ENCODE peak calls at places on chromosome 20, in nine cellular contexts. B is fibroblast of mammary gland, T is nephron progenitor cell, V is tibial artery, S is fibroblast of the aortic adventitia, P is GM20000, D is colonic mucosa, N is MCF 10A, Q is cardiac muscle cell. X is an unnamed sample.

GRCh38 chr20:5786930-5787826 is 37.0 kb downstream of the SHLD1 start:
- DNase-seq in B (peak), T (no peak), V (peak), S (peak), P (no peak), D (no peak), N (peak), Q (peak), X (no peak)

GRCh38 chr20:64112691-64113443 is 5.5 kb upstream of the NPBWR2 start:
- DNase-seq in B (no peak), T (no peak), V (no peak), S (no peak), P (no peak), D (no peak), N (no peak), Q (no peak), X (no peak)

GRCh38 chr20:444117-444516 is 18.2 kb downstream of the TBC1D20 start:
- DNase-seq in B (no peak), T (no peak), V (no peak), S (no peak), P (no peak), D (no peak), N (no peak), Q (no peak), X (no peak)

GRCh38 chr20:36821964-36822437 is 48.4 kb upstream of the DSN1 start:
- DNase-seq in B (no peak), T (no peak), V (no peak), S (no peak), P (no peak), D (no peak), N (no peak), Q (no peak), X (peak)

GRCh38 chr20:60428651-60429050 is 470.4 kb downstream of the CDH26 start:
- DNase-seq in B (no peak), T (no peak), V (no peak), S (no peak), P (no peak), D (no peak), N (no peak), Q (no peak), X (no peak)

GRCh38 chr20:21323640-21324039 is 20.5 kb downstream of the XRN2 start:
- DNase-seq in B (peak), T (no peak), V (no peak), S (peak), P (no peak), D (no peak), N (peak), Q (peak), X (no peak)

GRCh38 chr20:1420066-1420465 is 27.2 kb upstream of the FKBP1A start:
- DNase-seq in B (no peak), T (no peak), V (no peak), S (no peak), P (no peak), D (no peak), N (no peak), Q (no peak), X (no peak)

GRCh38 chr20:61321481-61321880 is 69.4 kb downstream of the CDH4 start:
- DNase-seq in B (no peak), T (no peak), V (no peak), S (no peak), P (no peak), D (no peak), N (no peak), Q (no peak), X (no peak)

GRCh38 chr20:40681684-40682083 is 7.4 kb downstream of the MAFB start:
- DNase-seq in B (no peak), T (no peak), V (no peak), S (no peak), P (no peak), D (no peak), N (no peak), Q (no peak), X (no peak)

GRCh38 chr20:6855806-6856205 is 88.3 kb downstream of the BMP2 start:
- DNase-seq in B (no peak), T (no peak), V (no peak), S (no peak), P (no peak), D (no peak), N (no peak), Q (no peak), X (no peak)

GRCh38 chr20:48642105-48642880 is 185.5 kb downstream of the PREX1 start:
- DNase-seq in B (no peak), T (no peak), V (no peak), S (no peak), P (no peak), D (no peak), N (no peak), Q (no peak), X (no peak)

GRCh38 chr20:22523499-22524392 is 60.6 kb downstream of the FOXA2 start:
- DNase-seq in B (no peak), T (no peak), V (no peak), S (no peak), P (no peak), D (peak), N (no peak), Q (no peak), X (no peak)

GRCh38 chr20:38806855-38807655 is 1.6 kb downstream of the PPP1R16B start:
- DNase-seq in B (no peak), T (peak), V (no peak), S (no peak), P (peak), D (no peak), N (no peak), Q (no peak), X (no peak)

GRCh38 chr20:6058684-6059295 is 4.9 kb upstream of the LRRN4 start:
- DNase-seq in B (no peak), T (no peak), V (no peak), S (peak), P (no peak), D (no peak), N (no peak), Q (peak), X (no peak)

GRCh38 chr20:25547063-25547462 is 38.3 kb downstream of the NINL start:
- DNase-seq in B (no peak), T (no peak), V (no peak), S (no peak), P (no peak), D (no peak), N (no peak), Q (no peak), X (no peak)

GRCh38 chr20:23179766-23180403 is 93.8 kb upstream of the CD93 start:
- DNase-seq in B (peak), T (no peak), V (no peak), S (no peak), P (no peak), D (no peak), N (no peak), Q (peak), X (no peak)

GRCh38 chr20:40954521-40955165 is 74.0 kb upstream of the TOP1 start:
- DNase-seq in B (no peak), T (no peak), V (no peak), S (no peak), P (no peak), D (peak), N (no peak), Q (no peak), X (no peak)

DNA sequence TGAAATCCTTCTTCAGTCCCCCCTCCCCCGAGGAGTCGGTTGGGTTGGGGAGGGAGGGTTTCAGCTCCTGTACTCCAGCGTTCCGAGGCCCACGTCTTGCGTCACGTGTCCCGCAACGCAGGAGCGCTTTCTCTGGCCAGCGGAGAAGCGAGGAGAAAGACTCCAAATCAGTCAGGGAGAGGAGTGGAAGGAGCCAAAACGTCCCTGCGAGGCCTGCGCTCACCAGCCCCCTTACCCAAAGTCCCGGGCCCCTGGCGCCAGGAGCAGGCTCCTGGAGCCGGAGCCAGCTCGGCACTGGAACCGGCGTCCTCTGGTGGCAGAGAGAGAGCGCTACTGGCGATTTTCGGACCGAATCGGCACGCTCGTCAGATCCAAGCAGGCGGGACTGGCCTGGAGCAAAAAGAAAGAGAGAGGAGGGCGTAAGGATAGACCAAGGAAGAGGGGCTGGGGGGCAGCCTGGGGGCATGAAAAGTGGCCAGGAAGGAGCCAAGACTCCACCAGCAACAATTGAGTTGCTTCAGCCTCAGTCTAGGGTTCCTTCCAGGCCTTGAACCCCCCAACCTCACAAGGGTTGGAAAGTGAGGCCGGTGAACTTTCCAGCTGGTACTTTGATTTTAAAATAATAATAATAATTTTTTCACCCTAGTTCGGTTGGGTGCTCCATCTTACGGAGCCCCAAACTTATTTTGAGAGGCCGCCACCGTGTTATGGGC is at the start of gene GNAS:
- DNase-seq in B (peak), T (peak), V (no peak), S (peak), P (peak), D (peak), N (peak), Q (peak), X (peak)
- TF ChIP-seq CTCF in B (peak), T (peak), V (peak), S (peak), P (peak), D (peak), N (peak), Q (peak), X (peak)

GRCh38 chr20:57661201-57662027 is 41.2 kb upstream of the ZBP1 start:
- DNase-seq in B (no peak), T (peak), V (peak), S (no peak), P (no peak), D (peak), N (no peak), Q (no peak), X (no peak)
- TF ChIP-seq CTCF in B (no peak), T (no peak), V (no peak), S (no peak), P (no peak), D (no peak), N (no peak), Q (no peak), X (no peak)

DNA sequence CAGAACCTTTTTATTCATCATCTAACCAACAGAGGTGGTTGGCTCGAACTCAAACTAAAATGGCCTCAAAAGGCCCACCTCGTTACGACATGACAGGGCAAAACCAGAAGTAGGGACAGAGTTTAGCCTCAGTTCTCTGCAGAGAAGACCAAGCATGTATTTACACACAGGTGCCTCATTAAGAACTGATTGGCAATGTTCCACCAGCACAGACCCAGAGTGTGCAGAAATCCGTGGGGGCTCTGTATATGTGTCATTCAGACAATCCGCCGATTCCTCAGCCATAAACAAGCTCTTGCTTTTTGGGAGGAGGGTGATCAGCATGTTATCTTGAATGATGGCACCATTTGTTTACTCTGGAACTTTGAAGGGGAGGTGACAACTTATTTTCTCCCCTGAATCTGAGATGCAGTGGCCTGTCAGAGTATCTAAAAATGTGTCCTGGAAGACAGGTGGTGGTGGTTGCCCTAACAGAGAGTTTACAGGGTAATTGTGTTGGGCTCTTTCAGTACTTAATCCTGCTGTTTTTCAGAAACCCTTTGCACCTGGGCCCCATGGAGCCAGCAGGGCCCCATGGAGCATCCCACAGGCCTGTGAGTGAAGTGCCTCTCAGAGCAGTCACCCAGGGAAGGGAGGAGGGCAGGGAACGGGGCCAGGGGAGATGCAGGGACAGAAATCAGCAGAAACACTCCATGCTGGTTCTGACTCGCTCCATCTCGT is 29.1 kb upstream of the C20orf203 start:
- DNase-seq in B (no peak), T (no peak), V (no peak), S (no peak), P (no peak), D (no peak), N (no peak), Q (no peak), X (no peak)
- TF ChIP-seq CTCF in B (no peak), T (no peak), V (no peak), S (no peak), P (no peak), D (no peak), N (no peak), Q (no peak), X (no peak)

GRCh38 chr20:46199198-46199597 is 81.1 kb downstream of the CD40 start:
- DNase-seq in B (no peak), T (peak), V (no peak), S (no peak), P (no peak), D (no peak), N (no peak), Q (no peak), X (no peak)

GRCh38 chr20:46195264-46196038 is 77.3 kb downstream of the CD40 start:
- DNase-seq in B (no peak), T (no peak), V (no peak), S (no peak), P (no peak), D (no peak), N (no peak), Q (no peak), X (no peak)

GRCh38 chr20:46200582-46201570 is 82.8 kb downstream of the CD40 start:
- DNase-seq in B (no peak), T (no peak), V (no peak), S (no peak), P (no peak), D (no peak), N (no peak), Q (peak), X (no peak)

GRCh38 chr20:46194409-46194808 is 76.3 kb downstream of the CD40 start:
- DNase-seq in B (no peak), T (no peak), V (no peak), S (no peak), P (no peak), D (no peak), N (no peak), Q (no peak), X (no peak)

DNA sequence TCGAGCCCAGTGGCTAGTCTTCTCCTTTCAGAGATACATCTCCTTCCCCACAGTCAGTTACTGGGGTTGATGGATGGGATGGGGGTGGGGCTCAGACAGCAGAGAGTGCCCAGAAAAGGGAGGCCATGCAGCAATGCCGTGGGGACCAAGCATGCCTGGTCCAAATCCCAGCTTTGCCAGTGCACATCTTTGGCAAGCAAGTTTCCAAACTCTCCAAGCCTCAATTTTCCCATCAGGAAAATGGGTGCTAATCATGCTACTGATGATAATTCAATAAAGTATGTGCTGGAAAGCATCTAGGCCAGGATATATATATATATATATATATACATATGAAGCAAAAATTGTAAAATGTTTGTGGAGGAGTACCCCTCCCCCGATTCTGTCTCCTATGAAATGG is 78.9 kb downstream of the CD40 start:
- DNase-seq in B (no peak), T (no peak), V (no peak), S (no peak), P (no peak), D (no peak), N (no peak), Q (no peak), X (no peak)
- TF ChIP-seq CTCF in B (no peak), T (no peak), V (no peak), S (no peak), P (no peak), D (no peak), N (no peak), Q (no peak), X (no peak)

GRCh38 chr20:11267762-11268335 is 594.0 kb upstream of the JAG1 start:
- DNase-seq in B (no peak), T (no peak), V (no peak), S (no peak), P (no peak), D (no peak), N (no peak), Q (peak), X (no peak)

GRCh38 chr20:11271319-11271718 is 597.5 kb upstream of the JAG1 start:
- DNase-seq in B (no peak), T (peak), V (no peak), S (no peak), P (no peak), D (no peak), N (no peak), Q (no peak), X (peak)

GRCh38 chr20:11266571-11266970 is 592.8 kb upstream of the JAG1 start:
- DNase-seq in B (no peak), T (no peak), V (no peak), S (peak), P (no peak), D (no peak), N (peak), Q (no peak), X (peak)

GRCh38 chr20:11270566-11270965 is 596.8 kb upstream of the JAG1 start:
- DNase-seq in B (no peak), T (no peak), V (no peak), S (no peak), P (no peak), D (no peak), N (no peak), Q (no peak), X (no peak)

GRCh38 chr20:11267131-11267761 is 593.4 kb upstream of the JAG1 start:
- DNase-seq in B (peak), T (no peak), V (peak), S (peak), P (peak), D (peak), N (peak), Q (peak), X (peak)
- TF ChIP-seq CTCF in B (peak), T (no peak), V (no peak), S (peak), P (no peak), D (no peak), N (no peak), Q (peak), X (no peak)

DNA sequence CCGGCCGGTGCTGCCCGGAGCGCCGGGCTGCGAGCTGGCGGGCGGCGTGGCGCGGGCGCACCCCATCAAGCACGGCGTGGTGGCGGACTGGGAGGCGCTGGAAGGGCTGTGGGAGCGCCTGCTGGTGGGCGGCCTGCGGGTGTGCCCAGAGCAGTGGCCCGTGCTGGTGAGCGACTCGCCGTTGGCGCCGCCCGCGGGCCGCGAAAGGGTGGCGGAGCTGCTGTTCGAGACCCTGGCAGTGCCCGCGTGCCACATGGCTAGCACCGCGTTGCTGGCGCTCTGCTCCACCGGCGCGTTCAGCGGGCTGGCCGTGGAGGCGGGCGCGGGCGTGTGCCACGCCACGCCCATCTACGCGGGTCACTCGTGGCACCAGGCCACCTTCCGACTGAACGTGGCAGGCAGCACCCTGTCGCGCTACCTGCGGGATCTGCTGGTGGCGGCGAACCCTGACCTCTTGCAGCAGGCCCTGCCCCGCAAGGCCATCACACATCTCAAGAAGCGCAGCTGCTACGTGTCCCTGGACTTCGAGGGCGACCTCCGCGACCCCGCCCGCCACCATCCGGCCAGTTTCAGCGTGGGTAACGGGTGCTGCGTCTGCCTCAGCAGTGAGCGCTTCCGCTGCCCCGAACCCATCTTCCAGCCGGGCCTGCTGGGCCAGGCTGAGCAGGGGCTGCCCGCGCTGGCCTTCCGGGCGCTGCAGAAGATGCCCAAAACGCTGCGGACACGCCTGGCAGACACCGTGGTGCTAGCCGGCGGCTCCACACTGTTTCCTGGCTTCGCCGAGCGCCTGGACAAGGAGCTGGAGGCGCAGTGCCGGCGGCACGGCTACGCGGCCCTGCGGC is 723 bp downstream of the ACTL10 start:
- DNase-seq in B (peak), T (peak), V (no peak), S (peak), P (no peak), D (peak), N (peak), Q (peak), X (peak)
- TF ChIP-seq CTCF in B (no peak), T (no peak), V (peak), S (no peak), P (no peak), D (no peak), N (peak), Q (no peak), X (peak)

DNA sequence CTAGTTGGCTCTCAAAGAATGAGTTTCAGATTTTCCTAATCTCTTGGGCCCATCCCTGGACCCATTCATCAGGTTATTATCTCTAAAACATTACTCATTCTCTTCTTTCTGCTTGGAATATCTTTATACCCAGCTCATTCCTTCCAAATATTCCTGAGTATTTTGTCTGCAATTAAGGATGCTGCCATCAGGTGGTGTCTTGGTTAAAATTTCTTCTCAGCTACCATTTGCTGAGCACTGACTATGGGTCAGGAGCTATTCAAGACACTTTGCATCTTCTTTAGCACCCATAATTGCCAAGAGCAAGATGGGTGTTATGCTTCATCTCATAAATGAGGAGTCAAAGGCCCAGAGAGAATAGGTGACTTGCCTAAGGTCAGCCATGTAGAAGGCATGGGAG is 8.4 kb downstream of the SUN5 start:
- DNase-seq in B (no peak), T (no peak), V (no peak), S (no peak), P (no peak), D (no peak), N (no peak), Q (no peak), X (no peak)
- TF ChIP-seq CTCF in B (no peak), T (peak), V (no peak), S (no peak), P (no peak), D (no peak), N (no peak), Q (peak), X (no peak)

GRCh38 chr20:62966212-62967148 is 14.0 kb downstream of the SLC17A9 start:
- DNase-seq in B (no peak), T (no peak), V (no peak), S (no peak), P (no peak), D (no peak), N (no peak), Q (no peak), X (no peak)

GRCh38 chr20:62967149-62967501 is 14.6 kb downstream of the SLC17A9 start:
- DNase-seq in B (no peak), T (no peak), V (no peak), S (no peak), P (no peak), D (no peak), N (no peak), Q (no peak), X (no peak)

GRCh38 chr20:62964700-62965099 is 12.2 kb downstream of the SLC17A9 start:
- DNase-seq in B (no peak), T (no peak), V (no peak), S (no peak), P (no peak), D (no peak), N (no peak), Q (no peak), X (no peak)

GRCh38 chr20:62963614-62964397 is 11.3 kb downstream of the SLC17A9 start:
- DNase-seq in B (no peak), T (no peak), V (no peak), S (no peak), P (no peak), D (no peak), N (no peak), Q (no peak), X (no peak)

GRCh38 chr20:62965363-62965771 is 12.9 kb downstream of the SLC17A9 start:
- DNase-seq in B (no peak), T (no peak), V (no peak), S (no peak), P (peak), D (no peak), N (no peak), Q (no peak), X (no peak)
- TF ChIP-seq CTCF in B (no peak), T (no peak), V (no peak), S (no peak), P (no peak), D (no peak), N (no peak), Q (no peak), X (peak)